ENCODE peak calls at places on chromosomes 3 and 15, in nine cellular contexts. R is SK-N-SH; N is activated CD8-positive, alpha-beta memory T cell treated with anti-CD3 and anti-CD28 coated beads, Interleukin-2, amount 50 U/mL, for 4 hours; L is NCI-H524 treated with DMSO at 0.1 percent for 48 hours; K is SK-MEL-5; F is A172; U is A549; C is mucosa of descending colon; V is GM13977. Y is an unnamed sample.

GRCh38 chr15:67782592-67782991 is 42.7 kb upstream of the SKOR1 start:
- DNase-seq in R (no peak), N (no peak), L (no peak), K (no peak), F (no peak), U (no peak), C (no peak), V (no peak), Y (no peak)

GRCh38 chr3:31634485-31634884 is 101.8 kb downstream of the STT3B start:
- DNase-seq in R (peak), N (no peak), L (no peak), K (peak), F (no peak), U (no peak), C (no peak), V (no peak), Y (no peak)

GRCh38 chr15:54917312-54917711 is 279.4 kb downstream of the RSL24D1 start:
- DNase-seq in R (no peak), N (no peak), L (no peak), K (no peak), F (no peak), U (no peak), C (no peak), V (no peak), Y (no peak)

GRCh38 chr15:50059203-50059772 is 59.7 kb downstream of the ATP8B4 start:
- DNase-seq in R (no peak), N (no peak), L (no peak), K (no peak), F (no peak), U (no peak), C (no peak), V (no peak), Y (no peak)

GRCh38 chr3:155556531-155556930 is 188.3 kb downstream of the PLCH1 start:
- DNase-seq in R (no peak), N (no peak), L (peak), K (no peak), F (no peak), U (no peak), C (no peak), V (no peak), Y (no peak)

GRCh38 chr3:149296972-149297371 is 36.5 kb downstream of the TM4SF18 start:
- DNase-seq in R (no peak), N (no peak), L (no peak), K (no peak), F (no peak), U (no peak), C (no peak), V (no peak), Y (no peak)

GRCh38 chr3:10164546-10165393 is at the start of gene IRAK2:
- DNase-seq in R (peak), N (peak), L (no peak), K (peak), F (peak), U (peak), C (peak), V (peak), Y (peak)

GRCh38 chr15:71599404-71600225 is 210.7 kb upstream of the NR2E3 start:
- DNase-seq in R (no peak), N (no peak), L (no peak), K (no peak), F (no peak), U (no peak), C (no peak), V (no peak), Y (no peak)

GRCh38 chr15:33882921-33883320 is 85.4 kb upstream of the CHRM5 start:
- DNase-seq in R (no peak), N (no peak), L (no peak), K (no peak), F (no peak), U (no peak), C (no peak), V (no peak), Y (no peak)

GRCh38 chr15:57138260-57138895 is 219.9 kb downstream of the TCF12 start:
- DNase-seq in R (peak), N (no peak), L (peak), K (peak), F (peak), U (peak), C (no peak), V (peak), Y (no peak)

GRCh38 chr3:176951586-176952292 is 245.5 kb downstream of the TBL1XR1 start:
- DNase-seq in R (no peak), N (no peak), L (no peak), K (no peak), F (no peak), U (no peak), C (no peak), V (no peak), Y (no peak)

GRCh38 chr15:77025066-77025435 is 30.1 kb downstream of the PSTPIP1 start:
- DNase-seq in R (no peak), N (peak), L (no peak), K (no peak), F (no peak), U (no peak), C (no peak), V (no peak), Y (no peak)

GRCh38 chr15:75107905-75108838 is 84.8 kb downstream of the PPCDC start:
- DNase-seq in R (no peak), N (peak), L (no peak), K (no peak), F (peak), U (peak), C (peak), V (peak), Y (peak)

GRCh38 chr3:102179321-102180290 is 255.2 kb upstream of the ZPLD1 start:
- DNase-seq in R (no peak), N (no peak), L (no peak), K (no peak), F (no peak), U (no peak), C (no peak), V (peak), Y (no peak)

GRCh38 chr3:171415070-171415469 is 45.1 kb downstream of the TNIK start:
- DNase-seq in R (no peak), N (no peak), L (no peak), K (no peak), F (peak), U (no peak), C (no peak), V (no peak), Y (no peak)

GRCh38 chr3:34015204-34016142 is 217.0 kb downstream of the PDCD6IP start:
- DNase-seq in R (no peak), N (no peak), L (no peak), K (peak), F (no peak), U (no peak), C (no peak), V (no peak), Y (no peak)

GRCh38 chr3:43919067-43919466 is 228.3 kb downstream of the ABHD5 start:
- DNase-seq in R (no peak), N (no peak), L (no peak), K (no peak), F (peak), U (no peak), C (no peak), V (no peak), Y (no peak)

GRCh38 chr3:8840556-8840955 is 71.1 kb upstream of the OXTR start:
- DNase-seq in R (no peak), N (no peak), L (no peak), K (peak), F (peak), U (no peak), C (no peak), V (no peak), Y (no peak)

GRCh38 chr3:132210476-132211346 is 106.5 kb upstream of the ACP3 start:
- DNase-seq in R (peak), N (no peak), L (no peak), K (peak), F (peak), U (peak), C (no peak), V (no peak), Y (no peak)

GRCh38 chr3:62888180-62888579 is 13.0 kb upstream of the CADPS start:
- DNase-seq in R (no peak), N (no peak), L (no peak), K (no peak), F (no peak), U (no peak), C (no peak), V (no peak), Y (no peak)